ENCODE peak calls at places on chromosomes 1 and 21, in six cellular contexts. One of them, this sample, is unnamed.
A peak's percentile ranks its signal among the peaks of the same experiment; 100 is the strongest.

GRCh38 chr21:17783816-17784598 is 35.1 kb downstream of the C21orf91 start:
- DNase-seq in adrenal gland: no peak
- DNase-seq in fibroblast of villous mesenchyme: no peak
- DNase-seq in cardiac muscle cell: no peak
- DNase-seq in NB4: peak; percentile 75
- DNase-seq in Calu3: no peak
- DNase-seq in this sample: peak; percentile 26

GRCh38 chr1:28370220-28371010 is 875 bp downstream of the PHACTR4 start:
- DNase-seq in Calu3: no peak
- DNase-seq in adrenal gland: peak; percentile 30
- DNase-seq in fibroblast of villous mesenchyme: peak; percentile 22
- DNase-seq in cardiac muscle cell: peak; percentile 45
- DNase-seq in NB4: peak; percentile 62
- DNase-seq in this sample: peak; percentile 56

GRCh38 chr21:34202553-34203332 is 129.4 kb downstream of the MRPS6 start:
- DNase-seq in fibroblast of villous mesenchyme: peak; percentile 76
- DNase-seq in NB4: peak; percentile 55
- DNase-seq in Calu3: no peak
- DNase-seq in adrenal gland: peak; percentile 58
- DNase-seq in cardiac muscle cell: peak; percentile 60
- DNase-seq in this sample: no peak

GRCh38 chr1:52348704-52349301 is 17.2 kb downstream of the CC2D1B start:
- DNase-seq in cardiac muscle cell: peak; percentile 57
- DNase-seq in fibroblast of villous mesenchyme: peak; percentile 68
- DNase-seq in adrenal gland: no peak
- DNase-seq in NB4: peak; percentile 26
- DNase-seq in Calu3: no peak
- DNase-seq in this sample: no peak

GRCh38 chr1:178189814-178190213 is 95.9 kb downstream of the RASAL2 start:
- DNase-seq in cardiac muscle cell: peak; percentile 50
- DNase-seq in Calu3: peak; percentile 60
- DNase-seq in fibroblast of villous mesenchyme: peak; percentile 36
- DNase-seq in adrenal gland: no peak
- DNase-seq in NB4: peak; percentile 74
- DNase-seq in this sample: peak; percentile 26

GRCh38 chr1:189662190-189662589 is 815.5 kb downstream of the BRINP3 start:
- DNase-seq in cardiac muscle cell: no peak
- DNase-seq in adrenal gland: no peak
- DNase-seq in Calu3: peak; percentile 8
- DNase-seq in fibroblast of villous mesenchyme: no peak
- DNase-seq in NB4: peak; percentile 9
- DNase-seq in this sample: no peak

GRCh38 chr1:82994866-82995370 is 1004.0 kb downstream of the TTLL7 start:
- DNase-seq in Calu3: no peak
- DNase-seq in fibroblast of villous mesenchyme: no peak
- DNase-seq in cardiac muscle cell: peak; percentile 0
- DNase-seq in adrenal gland: no peak
- DNase-seq in NB4: no peak
- DNase-seq in this sample: no peak

GRCh38 chr1:46248122-46248920 is 758 bp downstream of the RAD54L start:
- DNase-seq in NB4: peak; percentile 65
- DNase-seq in Calu3: peak; percentile 73
- DNase-seq in fibroblast of villous mesenchyme: no peak
- DNase-seq in adrenal gland: peak; percentile 47
- DNase-seq in cardiac muscle cell: no peak
- DNase-seq in this sample: peak; percentile 24

GRCh38 chr1:19877821-19878636 is 4.2 kb upstream of the OTUD3 start:
- DNase-seq in Calu3: no peak
- DNase-seq in fibroblast of villous mesenchyme: peak; percentile 46
- DNase-seq in cardiac muscle cell: no peak
- DNase-seq in adrenal gland: no peak
- DNase-seq in NB4: peak; percentile 39
- DNase-seq in this sample: no peak

GRCh38 chr1:15218287-15219279 is 28.4 kb upstream of the FHAD1 start:
- DNase-seq in cardiac muscle cell: peak; percentile 70
- DNase-seq in Calu3: peak; percentile 47
- DNase-seq in adrenal gland: peak; percentile 49
- DNase-seq in NB4: peak; percentile 32
- DNase-seq in fibroblast of villous mesenchyme: peak; percentile 85
- DNase-seq in this sample: no peak

GRCh38 chr1:21322681-21323016 is 32.4 kb upstream of the ECE1 start:
- DNase-seq in adrenal gland: no peak
- DNase-seq in cardiac muscle cell: no peak
- DNase-seq in NB4: no peak
- DNase-seq in fibroblast of villous mesenchyme: no peak
- DNase-seq in Calu3: no peak
- DNase-seq in this sample: no peak

GRCh38 chr21:32257952-32258785 is 20.7 kb downstream of the MIS18A start:
- DNase-seq in adrenal gland: peak; percentile 73
- DNase-seq in Calu3: peak; percentile 59
- DNase-seq in fibroblast of villous mesenchyme: peak; percentile 80
- DNase-seq in cardiac muscle cell: peak; percentile 91
- DNase-seq in NB4: peak; percentile 82
- DNase-seq in this sample: peak; percentile 74

GRCh38 chr21:35581640-35582039 is 478.7 kb downstream of the SETD4 start:
- DNase-seq in cardiac muscle cell: no peak
- DNase-seq in fibroblast of villous mesenchyme: no peak
- DNase-seq in NB4: no peak
- DNase-seq in adrenal gland: no peak
- DNase-seq in Calu3: no peak
- DNase-seq in this sample: no peak

GRCh38 chr1:35718492-35719336 is at the start of gene C1orf216:
- DNase-seq in Calu3: peak; percentile 66
- DNase-seq in adrenal gland: peak; percentile 76
- DNase-seq in fibroblast of villous mesenchyme: peak; percentile 74
- DNase-seq in NB4: peak; percentile 92
- DNase-seq in cardiac muscle cell: peak; percentile 90
- DNase-seq in this sample: peak; percentile 83

GRCh38 chr1:214076341-214077035 is 88.7 kb downstream of the PROX1 start:
- DNase-seq in Calu3: no peak
- DNase-seq in cardiac muscle cell: no peak
- DNase-seq in NB4: no peak
- DNase-seq in fibroblast of villous mesenchyme: no peak
- DNase-seq in adrenal gland: peak; percentile 40
- DNase-seq in this sample: no peak

GRCh38 chr1:244113532-244114320 is 62.6 kb downstream of the ZBTB18 start:
- DNase-seq in fibroblast of villous mesenchyme: peak; percentile 20
- DNase-seq in adrenal gland: no peak
- DNase-seq in cardiac muscle cell: peak; percentile 21
- DNase-seq in NB4: no peak
- DNase-seq in Calu3: no peak
- DNase-seq in this sample: no peak

GRCh38 chr1:157114183-157115121 is 14.8 kb upstream of the ETV3L start:
- DNase-seq in Calu3: no peak
- DNase-seq in adrenal gland: no peak
- DNase-seq in fibroblast of villous mesenchyme: no peak
- DNase-seq in NB4: no peak
- DNase-seq in cardiac muscle cell: no peak
- DNase-seq in this sample: no peak

DNA sequence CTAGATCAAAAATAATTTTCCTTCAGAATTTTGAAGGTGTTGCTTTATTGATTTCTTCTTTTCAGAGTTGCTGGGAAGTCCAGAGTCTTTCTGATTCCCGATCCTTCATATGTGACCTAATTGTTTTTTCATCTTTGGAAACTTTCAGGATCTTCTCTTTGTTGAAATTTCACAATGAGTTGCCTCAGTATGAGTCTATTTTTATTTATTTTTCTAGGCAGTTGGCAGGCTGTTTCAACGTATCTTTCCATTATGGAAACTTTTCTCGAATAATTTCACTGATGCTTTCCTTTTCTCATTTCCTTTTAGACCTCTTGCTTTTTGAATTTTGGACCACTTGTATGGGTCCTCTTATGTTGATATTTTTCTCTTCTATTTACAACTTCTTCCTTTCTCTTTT is 354.3 kb downstream of the TGFB2 start:
- DNase-seq in fibroblast of villous mesenchyme: no peak
- DNase-seq in NB4: no peak
- DNase-seq in Calu3: no peak
- DNase-seq in adrenal gland: no peak
- DNase-seq in cardiac muscle cell: no peak
- DNase-seq in this sample: no peak
- TF ChIP-seq CTCF in fibroblast of villous mesenchyme: no peak
- TF ChIP-seq CTCF in NB4: no peak
- TF ChIP-seq CTCF in Calu3: no peak
- TF ChIP-seq CTCF in adrenal gland: no peak
- TF ChIP-seq CTCF in cardiac muscle cell: no peak
- TF ChIP-seq CTCF in this sample: no peak

GRCh38 chr1:48749068-48749467 is 27.6 kb downstream of the BEND5 start:
- DNase-seq in adrenal gland: no peak
- DNase-seq in Calu3: no peak
- DNase-seq in fibroblast of villous mesenchyme: no peak
- DNase-seq in NB4: no peak
- DNase-seq in cardiac muscle cell: no peak
- DNase-seq in this sample: no peak

GRCh38 chr1:48753293-48753692 is 23.4 kb downstream of the BEND5 start:
- DNase-seq in Calu3: no peak
- DNase-seq in cardiac muscle cell: no peak
- DNase-seq in NB4: no peak
- DNase-seq in adrenal gland: no peak
- DNase-seq in fibroblast of villous mesenchyme: no peak
- DNase-seq in this sample: no peak

DNA sequence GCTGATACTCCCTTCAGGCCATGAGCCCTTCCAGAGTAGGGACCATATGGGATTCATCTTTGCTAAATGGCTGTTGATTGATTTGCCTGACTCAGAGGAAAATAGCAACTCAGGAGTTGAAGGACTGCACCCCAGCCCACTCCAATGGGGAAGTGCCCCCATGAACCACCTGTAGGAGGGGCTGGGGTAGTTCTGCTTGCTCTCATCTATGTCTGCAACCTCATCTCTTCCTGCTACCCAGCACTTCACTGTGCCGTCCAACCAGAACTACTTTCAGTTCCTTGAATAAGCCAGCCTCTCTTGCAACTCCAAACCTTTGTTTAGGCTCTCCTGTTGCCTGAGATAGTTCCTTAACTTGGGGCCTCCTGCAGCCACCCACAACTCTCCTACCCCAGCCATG is 26.6 kb downstream of the BEND5 start:
- DNase-seq in adrenal gland: no peak
- DNase-seq in cardiac muscle cell: no peak
- DNase-seq in Calu3: no peak
- DNase-seq in NB4: peak; percentile 33
- DNase-seq in fibroblast of villous mesenchyme: no peak
- DNase-seq in this sample: peak; percentile 16
- TF ChIP-seq CTCF in adrenal gland: no peak
- TF ChIP-seq CTCF in cardiac muscle cell: no peak
- TF ChIP-seq CTCF in Calu3: no peak
- TF ChIP-seq CTCF in NB4: no peak
- TF ChIP-seq CTCF in fibroblast of villous mesenchyme: no peak
- TF ChIP-seq CTCF in this sample: no peak

GRCh38 chr1:54888080-54888733 is 1.2 kb upstream of the DHCR24 start:
- DNase-seq in NB4: no peak
- DNase-seq in Calu3: no peak
- DNase-seq in fibroblast of villous mesenchyme: no peak
- DNase-seq in adrenal gland: no peak
- DNase-seq in cardiac muscle cell: no peak
- DNase-seq in this sample: no peak

GRCh38 chr1:54885237-54885679 is 1.7 kb downstream of the DHCR24 start:
- DNase-seq in fibroblast of villous mesenchyme: no peak
- DNase-seq in Calu3: no peak
- DNase-seq in adrenal gland: no peak
- DNase-seq in cardiac muscle cell: no peak
- DNase-seq in NB4: no peak
- DNase-seq in this sample: no peak

GRCh38 chr1:54885863-54886723 is 902 bp downstream of the DHCR24 start:
- DNase-seq in fibroblast of villous mesenchyme: no peak
- DNase-seq in adrenal gland: no peak
- DNase-seq in NB4: no peak
- DNase-seq in cardiac muscle cell: no peak
- DNase-seq in Calu3: peak; percentile 63
- DNase-seq in this sample: no peak

GRCh38 chr1:54887665-54888071 is 673 bp upstream of the DHCR24 start:
- DNase-seq in Calu3: peak; percentile 17
- DNase-seq in fibroblast of villous mesenchyme: no peak
- DNase-seq in cardiac muscle cell: peak; percentile 49
- DNase-seq in adrenal gland: peak; percentile 58
- DNase-seq in NB4: peak; percentile 61
- DNase-seq in this sample: no peak

GRCh38 chr1:54886724-54887664 is at the start of gene DHCR24:
- DNase-seq in fibroblast of villous mesenchyme: peak; percentile 83
- DNase-seq in cardiac muscle cell: peak; percentile 86
- DNase-seq in NB4: peak; percentile 91
- DNase-seq in adrenal gland: peak; percentile 90
- DNase-seq in Calu3: peak; percentile 91
- DNase-seq in this sample: peak; percentile 99
- TF ChIP-seq CTCF in fibroblast of villous mesenchyme: no peak
- TF ChIP-seq CTCF in cardiac muscle cell: no peak
- TF ChIP-seq CTCF in NB4: no peak
- TF ChIP-seq CTCF in adrenal gland: no peak
- TF ChIP-seq CTCF in Calu3: no peak
- TF ChIP-seq CTCF in this sample: no peak

GRCh38 chr21:38806942-38807284 is 1.2 kb downstream of the ETS2 start:
- DNase-seq in adrenal gland: no peak
- DNase-seq in NB4: no peak
- DNase-seq in Calu3: no peak
- DNase-seq in fibroblast of villous mesenchyme: no peak
- DNase-seq in cardiac muscle cell: no peak
- DNase-seq in this sample: no peak

GRCh38 chr21:38805282-38806152 is at the start of gene ETS2:
- DNase-seq in NB4: peak; percentile 95
- DNase-seq in adrenal gland: peak; percentile 90
- DNase-seq in Calu3: peak; percentile 85
- DNase-seq in cardiac muscle cell: peak; percentile 98
- DNase-seq in fibroblast of villous mesenchyme: peak; percentile 97
- DNase-seq in this sample: peak; percentile 89

GRCh38 chr21:38804617-38805281 is 980 bp upstream of the ETS2 start:
- DNase-seq in NB4: peak; percentile 62
- DNase-seq in Calu3: peak; percentile 74
- DNase-seq in adrenal gland: peak; percentile 74
- DNase-seq in fibroblast of villous mesenchyme: peak; percentile 76
- DNase-seq in cardiac muscle cell: peak; percentile 61
- DNase-seq in this sample: peak; percentile 45

GRCh38 chr21:38807481-38807880 is 1.8 kb downstream of the ETS2 start:
- DNase-seq in fibroblast of villous mesenchyme: no peak
- DNase-seq in NB4: no peak
- DNase-seq in cardiac muscle cell: no peak
- DNase-seq in Calu3: no peak
- DNase-seq in adrenal gland: no peak
- DNase-seq in this sample: no peak

DNA sequence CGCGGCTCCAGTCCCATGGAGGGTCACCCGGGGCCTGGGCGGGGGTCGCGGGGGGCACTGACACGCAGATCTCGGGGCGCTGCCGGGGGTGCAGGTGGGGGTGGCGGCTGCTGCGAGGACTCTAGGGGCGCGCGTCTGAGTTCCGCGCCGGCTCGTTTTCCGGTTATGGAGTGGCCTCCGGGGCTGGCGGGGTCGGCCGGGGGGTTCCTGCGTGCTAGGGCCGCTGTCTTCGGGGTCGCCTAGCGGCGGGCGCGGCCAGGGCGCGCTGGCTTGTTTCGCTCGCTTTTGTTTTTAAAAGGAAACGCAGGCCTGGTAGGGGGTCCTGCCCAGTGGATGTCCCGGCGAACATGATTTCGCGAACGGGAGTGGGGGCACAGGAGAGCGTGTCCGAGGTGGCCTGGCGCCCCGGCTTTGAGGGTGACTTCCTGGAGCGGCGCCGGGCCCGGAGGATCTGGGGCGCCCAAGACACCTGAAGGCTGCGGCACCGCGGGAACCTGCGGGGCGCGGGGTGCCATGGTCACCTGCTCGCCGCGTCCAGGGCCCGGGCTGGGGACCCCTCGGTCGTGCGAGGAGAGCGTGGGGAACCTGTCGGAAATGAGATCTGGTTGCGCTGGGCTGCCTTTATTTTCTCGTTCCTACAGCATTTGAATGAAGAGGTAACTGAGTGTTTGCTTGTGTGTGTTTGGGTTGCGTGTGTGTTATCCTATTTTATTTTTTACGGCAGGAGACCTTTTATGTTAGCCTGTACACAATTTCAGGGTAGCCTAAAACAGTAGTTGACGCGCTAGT is 618 bp downstream of the ETS2 start:
- DNase-seq in fibroblast of villous mesenchyme: no peak
- DNase-seq in Calu3: no peak
- DNase-seq in adrenal gland: peak; percentile 55
- DNase-seq in cardiac muscle cell: no peak
- DNase-seq in NB4: peak; percentile 55
- DNase-seq in this sample: peak; percentile 38
- TF ChIP-seq CTCF in fibroblast of villous mesenchyme: peak; percentile 19
- TF ChIP-seq CTCF in Calu3: no peak
- TF ChIP-seq CTCF in adrenal gland: no peak
- TF ChIP-seq CTCF in cardiac muscle cell: peak; percentile 21
- TF ChIP-seq CTCF in NB4: no peak
- TF ChIP-seq CTCF in this sample: no peak

This sample was measured in GM10248.